ENCODE peak calls at places on chromosomes 5 and 9, in five cellular contexts. F is K562, E is endothelial cell of umbilical vein, H is HCT116, B is HepG2. N is an unnamed sample.

GRCh38 chr5:83654427-83654994 is 66.1 kb downstream of the HAPLN1 start:
- DNase-seq in F (no peak), E (no peak), H (no peak), B (no peak), N (no peak)

GRCh38 chr5:14153071-14153864 is 10.1 kb downstream of the TRIO start:
- DNase-seq in F (no peak), E (no peak), H (no peak), B (no peak), N (no peak)

GRCh38 chr5:67960939-67961338 is 254.6 kb upstream of the PIK3R1 start:
- DNase-seq in F (no peak), E (no peak), H (no peak), B (no peak), N (no peak)

GRCh38 chr9:4680750-4681149 is 1.4 kb downstream of the CDC37L1 start:
- DNase-seq in F (no peak), E (no peak), H (no peak), B (peak), N (peak)

GRCh38 chr9:86733929-86734328 is 213.4 kb downstream of the GAS1 start:
- DNase-seq in F (no peak), E (no peak), H (no peak), B (no peak), N (no peak)

GRCh38 chr9:121133104-121133816 is 58.5 kb downstream of the CNTRL start:
- DNase-seq in F (peak), E (no peak), H (no peak), B (peak), N (no peak)

GRCh38 chr5:115430374-115430773 is 114.2 kb downstream of the FEM1C start:
- DNase-seq in F (no peak), E (no peak), H (no peak), B (no peak), N (no peak)

GRCh38 chr9:86077286-86077685 is 22.1 kb downstream of the GOLM1 start:
- DNase-seq in F (no peak), E (no peak), H (no peak), B (no peak), N (no peak)

GRCh38 chr9:106958955-106959657 is 96.1 kb downstream of the ZNF462 start:
- DNase-seq in F (no peak), E (no peak), H (no peak), B (no peak), N (no peak)

GRCh38 chr5:135557034-135557838 is 21.5 kb upstream of the NEUROG1 start:
- DNase-seq in F (no peak), E (no peak), H (no peak), B (no peak), N (no peak)

GRCh38 chr9:96460877-96461276 is 10.9 kb downstream of the HABP4 start:
- DNase-seq in F (no peak), E (no peak), H (no peak), B (no peak), N (no peak)

GRCh38 chr5:126016256-126016655 is 407.0 kb upstream of the GRAMD2B start:
- DNase-seq in F (no peak), E (no peak), H (no peak), B (no peak), N (no peak)

GRCh38 chr5:158100373-158100902 is 241.5 kb upstream of the CLINT1 start:
- DNase-seq in F (no peak), E (no peak), H (no peak), B (no peak), N (no peak)

GRCh38 chr5:71836084-71836483 is 117.0 kb downstream of the CARTPT start:
- DNase-seq in F (no peak), E (peak), H (no peak), B (no peak), N (no peak)

GRCh38 chr9:104088416-104088815 is 5.7 kb upstream of the SMC2 start:
- DNase-seq in F (no peak), E (no peak), H (no peak), B (no peak), N (no peak)

GRCh38 chr9:33044162-33044673 is 19.1 kb downstream of the DNAJA1 start:
- DNase-seq in F (peak), E (peak), H (no peak), B (no peak), N (peak)

GRCh38 chr5:133969654-133970324 is 1.4 kb upstream of the C5orf15 start:
- DNase-seq in F (no peak), E (no peak), H (no peak), B (peak), N (peak)

GRCh38 chr5:106510321-106510720 is 1160.4 kb downstream of the EFNA5 start:
- DNase-seq in F (no peak), E (no peak), H (no peak), B (no peak), N (no peak)

GRCh38 chr9:14842269-14842668 is 68.0 kb downstream of the FREM1 start:
- DNase-seq in F (no peak), E (no peak), H (no peak), B (no peak), N (no peak)

GRCh38 chr9:91243029-91243428 is 118.7 kb downstream of the AUH start:
- DNase-seq in F (no peak), E (no peak), H (no peak), B (no peak), N (no peak)

GRCh38 chr9:91844170-91844569 is 105.9 kb downstream of the ROR2 start:
- DNase-seq in F (no peak), E (no peak), H (no peak), B (no peak), N (peak)

GRCh38 chr5:132220476-132220875 is 7.2 kb downstream of the P4HA2 start:
- DNase-seq in F (no peak), E (no peak), H (no peak), B (no peak), N (no peak)

GRCh38 chr5:37754976-37755375 is 84.9 kb downstream of the GDNF start:
- DNase-seq in F (no peak), E (no peak), H (no peak), B (no peak), N (no peak)

GRCh38 chr5:151383011-151383410 is 35.7 kb upstream of the SLC36A2 start:
- DNase-seq in F (no peak), E (no peak), H (no peak), B (no peak), N (no peak)

GRCh38 chr5:151382576-151382975 is 35.2 kb upstream of the SLC36A2 start:
- DNase-seq in F (no peak), E (no peak), H (no peak), B (no peak), N (no peak)

GRCh38 chr5:151388960-151389359 is 41.6 kb upstream of the SLC36A2 start:
- DNase-seq in F (no peak), E (no peak), H (no peak), B (peak), N (no peak)

GRCh38 chr5:151381899-151382298 is 34.5 kb upstream of the SLC36A2 start:
- DNase-seq in F (no peak), E (no peak), H (no peak), B (no peak), N (no peak)

DNA sequence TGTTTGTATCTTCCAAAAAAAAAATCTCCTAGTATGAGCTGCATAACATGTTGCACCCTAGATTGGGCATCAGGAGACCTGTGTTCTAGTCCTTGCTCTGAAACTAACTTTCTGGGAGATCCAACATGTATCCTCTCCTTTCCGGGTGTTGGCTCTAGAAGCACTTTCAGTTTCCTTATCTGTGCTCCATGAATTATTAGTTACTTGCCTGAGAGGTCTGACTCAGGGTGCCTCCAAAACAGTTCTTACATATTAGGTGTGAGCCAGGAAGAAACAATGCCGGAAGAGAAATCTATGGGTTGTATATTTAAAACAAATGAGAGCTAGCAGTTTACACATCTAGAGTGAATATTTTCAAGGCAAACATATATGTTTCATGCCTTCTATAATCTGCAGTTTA is 36.7 kb upstream of the SLC36A2 start:
- DNase-seq in F (no peak), E (no peak), H (no peak), B (no peak), N (no peak)
- H3K4me3 ChIP-seq in F (no peak), E (no peak), H (no peak), B (no peak), N (no peak)

GRCh38 chr5:154309805-154310204 is 119.3 kb downstream of the GALNT10 start:
- DNase-seq in F (no peak), E (peak), H (no peak), B (no peak), N (no peak)

GRCh38 chr5:154309361-154309725 is 118.8 kb downstream of the GALNT10 start:
- DNase-seq in F (no peak), E (peak), H (no peak), B (no peak), N (no peak)

GRCh38 chr5:154312571-154312970 is 122.0 kb downstream of the GALNT10 start:
- DNase-seq in F (no peak), E (peak), H (no peak), B (no peak), N (no peak)

GRCh38 chr5:154312000-154312399 is 121.5 kb downstream of the GALNT10 start:
- DNase-seq in F (no peak), E (no peak), H (no peak), B (no peak), N (no peak)

DNA sequence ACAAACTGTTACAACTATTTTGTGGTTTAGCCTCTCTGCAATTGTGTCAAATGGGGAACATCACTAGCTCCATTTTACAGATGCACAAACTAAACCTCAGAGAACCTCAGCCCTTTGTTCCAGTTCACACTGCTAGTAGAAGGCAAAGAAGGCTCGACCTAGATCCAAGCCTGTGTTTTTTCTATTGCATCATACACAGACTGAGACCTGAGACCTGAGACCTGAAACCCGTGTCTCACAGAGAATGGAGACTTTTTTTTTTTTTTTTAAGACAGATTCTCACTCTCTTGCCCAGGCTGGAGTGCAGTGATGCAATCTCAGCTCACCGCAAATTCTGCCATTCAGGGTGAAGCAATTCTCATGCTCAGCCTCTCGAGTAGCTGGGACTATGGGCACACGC is 120.8 kb downstream of the GALNT10 start:
- DNase-seq in F (no peak), E (no peak), H (no peak), B (no peak), N (peak)
- TF ChIP-seq MAX in F (no peak), E (no peak), H (no peak), B (no peak), N (no peak)

GRCh38 chr5:7828269-7828668 is 22.7 kb downstream of the CFAP90 start:
- DNase-seq in F (no peak), E (no peak), H (no peak), B (no peak), N (no peak)

GRCh38 chr5:7825630-7826029 is 25.3 kb downstream of the CFAP90 start:
- DNase-seq in F (no peak), E (no peak), H (no peak), B (no peak), N (no peak)

GRCh38 chr5:7823601-7824000 is 27.3 kb downstream of the CFAP90 start:
- DNase-seq in F (no peak), E (no peak), H (no peak), B (no peak), N (no peak)

GRCh38 chr5:7824995-7825394 is 25.9 kb downstream of the CFAP90 start:
- DNase-seq in F (no peak), E (no peak), H (no peak), B (no peak), N (no peak)

DNA sequence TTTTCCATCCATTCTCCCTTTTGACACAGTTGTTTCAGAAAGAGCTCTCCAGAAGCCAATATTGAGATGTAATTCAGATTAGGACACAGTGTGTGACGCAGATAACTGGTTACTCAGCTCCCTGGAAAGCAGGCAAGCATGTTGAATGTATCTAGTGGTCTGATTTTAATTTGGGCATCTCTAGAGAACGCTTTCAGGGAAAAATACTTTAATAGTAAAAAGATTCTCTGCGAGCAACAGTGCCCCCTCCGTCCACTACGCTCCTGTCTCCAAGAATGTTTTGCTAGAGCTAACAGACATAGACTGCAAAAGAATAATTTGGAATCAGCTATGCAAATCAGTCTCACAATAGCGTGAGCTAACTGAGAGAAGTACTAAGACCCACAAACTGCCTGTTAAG is 23.3 kb downstream of the CFAP90 start:
- DNase-seq in F (no peak), E (no peak), H (no peak), B (no peak), N (no peak)
- H3K4me3 ChIP-seq in F (no peak), E (no peak), H (no peak), B (no peak), N (no peak)

GRCh38 chr9:133351908-133352634 is 4.1 kb downstream of the RPL7A start:
- DNase-seq in F (peak), E (peak), H (no peak), B (peak), N (peak)

GRCh38 chr9:133354766-133355165 is 1.5 kb downstream of the SURF1 start:
- DNase-seq in F (no peak), E (no peak), H (no peak), B (no peak), N (peak)

GRCh38 chr9:133351526-133351907 is 3.5 kb downstream of the RPL7A start:
- DNase-seq in F (no peak), E (no peak), H (no peak), B (no peak), N (no peak)

GRCh38 chr9:133352635-133353340 is 3.5 kb downstream of the SURF1 start:
- DNase-seq in F (no peak), E (no peak), H (no peak), B (no peak), N (peak)

DNA sequence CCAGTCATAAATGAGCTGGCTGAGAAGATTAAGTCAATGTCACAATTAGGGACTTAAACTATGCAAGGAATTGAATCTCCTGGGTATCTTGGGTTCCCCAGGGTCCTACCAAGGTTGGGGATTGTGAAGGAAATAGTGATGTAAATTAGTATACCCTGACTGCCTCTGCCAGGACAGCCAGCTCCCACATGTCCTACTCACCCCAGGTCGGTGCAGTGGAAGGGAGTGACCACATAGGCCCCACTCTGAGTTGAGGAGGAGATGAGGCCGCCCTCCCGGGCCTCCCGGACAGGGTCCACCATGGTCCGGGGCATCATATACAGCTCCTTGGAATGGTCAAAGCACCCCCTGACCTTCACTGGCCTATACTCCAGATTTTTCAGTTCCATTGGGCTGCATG is 2.7 kb downstream of the SURF1 start:
- DNase-seq in F (no peak), E (no peak), H (no peak), B (no peak), N (peak)
- TF ChIP-seq MAX in F (no peak), E (no peak), H (no peak), B (no peak), N (no peak)

DNA sequence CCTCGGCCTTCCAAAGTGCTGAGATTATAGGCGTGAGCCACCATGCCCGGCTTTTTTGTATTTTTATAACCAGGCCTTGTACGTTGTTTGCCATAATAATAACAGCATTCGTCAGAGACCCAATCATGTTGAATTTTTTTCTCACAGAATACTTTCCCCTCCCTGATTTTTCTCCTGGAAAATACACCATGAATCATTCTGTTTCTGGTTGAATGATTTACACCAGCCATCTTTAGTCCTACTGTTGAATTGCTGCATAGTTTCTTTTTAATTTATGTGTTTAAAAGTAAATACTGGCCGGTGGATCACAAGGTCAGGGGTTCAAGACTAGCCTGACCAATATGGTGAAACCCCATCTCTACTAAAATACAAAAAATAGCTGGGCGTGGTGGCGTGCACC is 3.5 kb downstream of the CNOT8 start:
- DNase-seq in F (no peak), E (no peak), H (no peak), B (no peak), N (no peak)
- H3K4me3 ChIP-seq in F (no peak), E (no peak), H (no peak), B (no peak), N (no peak)

DNA sequence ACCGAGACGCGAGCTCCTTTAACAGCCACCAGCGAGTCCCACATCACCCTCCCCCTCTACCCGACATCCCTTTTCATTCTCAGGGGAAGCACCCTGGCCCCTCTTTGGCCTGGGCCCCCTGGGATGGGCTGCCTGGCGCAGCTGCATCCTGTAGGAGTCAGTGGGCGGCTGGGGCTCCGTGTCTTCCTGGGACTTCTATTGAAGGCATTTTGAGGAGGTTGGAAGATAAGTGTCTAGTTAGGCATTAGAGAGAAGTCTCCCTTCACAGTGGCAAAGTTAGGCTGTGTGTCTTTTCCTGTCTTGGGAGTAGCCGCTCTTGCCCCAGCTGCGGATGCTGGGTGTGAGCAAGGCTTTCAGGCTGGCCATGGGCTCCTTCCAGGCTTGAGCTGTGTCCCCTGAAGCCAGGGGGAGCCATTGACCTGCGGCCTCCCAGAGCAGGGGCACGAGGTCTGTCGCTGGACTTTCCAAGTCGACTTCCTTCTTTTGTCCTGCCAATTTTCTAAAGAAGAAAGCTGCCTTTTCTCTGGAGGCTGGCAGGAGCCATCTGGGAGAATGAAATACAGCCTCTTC is 18.6 kb upstream of the NKD2 start:
- DNase-seq in F (no peak), E (peak), H (no peak), B (no peak), N (peak)
- TF ChIP-seq MAX in F (no peak), E (no peak), H (peak), B (no peak), N (peak)

GRCh38 chr9:131274674-131275331 is 1.5 kb downstream of the FAM78A start:
- DNase-seq in F (peak), E (peak), H (no peak), B (no peak), N (peak)
- H3K4me3 ChIP-seq in F (peak), E (peak), H (no peak), B (peak), N (peak)

DNA sequence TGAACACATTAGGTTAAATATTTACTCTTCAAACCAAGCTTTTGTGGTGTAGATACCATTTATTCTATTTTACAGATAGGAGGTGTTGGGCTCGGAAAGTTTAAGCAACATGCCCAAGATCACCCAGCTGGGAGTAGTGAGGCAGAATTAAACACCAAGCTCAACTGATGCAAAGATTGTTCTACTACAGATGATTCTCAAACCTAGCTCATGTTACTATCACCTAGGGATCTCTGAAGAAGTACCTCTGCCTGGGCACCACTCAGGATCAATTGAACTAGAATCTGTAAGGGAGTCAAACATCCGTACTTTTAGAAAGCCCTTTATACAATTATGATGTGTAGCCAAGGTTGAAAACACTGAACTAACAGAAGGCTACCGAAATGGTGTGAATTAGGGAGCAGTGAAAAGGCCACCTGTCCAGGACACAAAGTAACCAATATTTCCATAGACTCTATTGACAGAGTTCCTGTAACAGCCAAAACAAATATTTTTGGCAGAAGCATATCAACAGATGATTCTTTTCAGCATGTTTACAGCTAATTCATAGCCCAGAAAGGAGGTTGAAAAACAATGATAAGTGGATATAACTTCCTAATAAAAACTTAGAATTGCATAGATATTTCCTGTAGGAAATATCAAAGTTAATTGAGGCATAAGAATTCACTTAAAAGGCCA is 158.5 kb upstream of the PTGER4 start:
- DNase-seq in F (no peak), E (peak), H (no peak), B (no peak), N (no peak)
- TF ChIP-seq MAX in F (no peak), E (no peak), H (no peak), B (no peak), N (no peak)

DNA sequence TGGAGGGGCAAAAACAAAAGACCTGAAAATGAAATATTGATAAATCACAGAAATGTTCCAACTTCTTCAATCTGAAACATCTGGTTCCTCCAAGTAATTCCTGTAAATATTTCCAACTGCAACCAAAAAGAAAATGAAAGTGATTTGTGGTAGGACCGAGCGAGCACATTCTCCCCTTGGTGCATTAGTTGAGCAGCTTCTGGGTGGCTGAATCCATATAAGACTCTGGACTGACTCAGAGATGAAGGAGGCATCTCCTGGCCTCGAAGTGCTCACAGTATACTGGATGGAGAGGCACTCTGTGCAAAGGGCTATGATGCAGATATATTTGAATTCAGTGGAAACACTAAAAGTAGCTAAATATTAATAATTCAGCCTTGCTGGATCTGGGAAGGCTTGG is 265.0 kb downstream of the MARCHF11 start:
- DNase-seq in F (no peak), E (no peak), H (no peak), B (no peak), N (no peak)
- H3K4me3 ChIP-seq in F (no peak), E (no peak), H (no peak), B (no peak), N (no peak)

N was measured in NB4.